ENCODE peak calls at places on chromosomes 13 and 19, in five cellular contexts. J is GM12891; I is stimulated activated CD4-positive, alpha-beta T cell treated with anti-CD3 and anti-CD28 coated beads, Interleukin-1b, Interleukin-23, amount 100 ng/mL, for 4 hours; F is ELR; P is stimulated activated CD8-positive, alpha-beta memory T cell treated with anti-CD3 and anti-CD28 coated beads, Interleukin-15, amount 100 ng/mL, for 4 hours. H is an unnamed sample.

GRCh38 chr13:94063096-94063495 is 416.4 kb downstream of the DCT start:
- DNase-seq in I (no peak), J (no peak), P (no peak), F (peak), H (no peak)

GRCh38 chr19:12896460-12896859 is 5.5 kb downstream of the GCDH start:
- DNase-seq in I (no peak), J (no peak), P (no peak), F (no peak), H (no peak)

GRCh38 chr19:2239771-2240770 is 3.4 kb downstream of the SF3A2 start:
- DNase-seq in P (no peak), I (no peak), J (no peak), F (peak), H (no peak)

GRCh38 chr19:16061943-16062342 is 14.4 kb upstream of the TPM4 start:
- DNase-seq in I (no peak), J (no peak), F (no peak), P (no peak), H (no peak)

GRCh38 chr19:5534787-5535586 is 32.8 kb downstream of the TINCR start:
- DNase-seq in I (no peak), F (no peak), P (no peak), J (no peak), H (no peak)

GRCh38 chr19:48874309-48875135 is 2.3 kb downstream of the PPP1R15A start:
- DNase-seq in P (no peak), J (no peak), F (peak), I (no peak), H (no peak)

GRCh38 chr19:47499863-47500830 is 14.7 kb downstream of the NAPA start:
- DNase-seq in J (no peak), I (no peak), P (no peak), F (no peak), H (no peak)

GRCh38 chr19:40578442-40578908 is 1.8 kb downstream of the SHKBP1 start:
- DNase-seq in J (no peak), P (no peak), I (no peak), F (peak), H (no peak)

GRCh38 chr19:35177377-35178274 is 23.1 kb downstream of the FXYD5 start:
- DNase-seq in J (no peak), F (no peak), I (no peak), P (no peak), H (no peak)

GRCh38 chr13:20525144-20525600 is 485 bp downstream of the CRYL1 start:
- DNase-seq in F (no peak), I (peak), J (no peak), P (no peak), H (no peak)

GRCh38 chr13:30734434-30734833 is 909 bp upstream of the ALOX5AP start:
- DNase-seq in J (no peak), I (no peak), F (peak), P (no peak), H (peak)

GRCh38 chr19:46660601-46661019 is 372 bp downstream of the DACT3 start:
- DNase-seq in I (no peak), P (no peak), F (no peak), J (no peak), H (no peak)

GRCh38 chr13:40445557-40445990 is 220.9 kb downstream of the FOXO1 start:
- DNase-seq in I (no peak), F (peak), J (peak), P (no peak), H (no peak)

GRCh38 chr13:27379694-27380596 is 44.5 kb upstream of the GTF3A start:
- DNase-seq in F (peak), I (peak), P (no peak), J (peak), H (peak)